ENCODE peak calls at places on chromosomes 13 and 19, in ten cellular contexts. V, J, N, Y, B, D, S, K, A and M are unnamed samples.

GRCh38 chr19:45187421-45188100 is 9.0 kb downstream of the BLOC1S3 start:
- DNase-seq in V (no peak), J (no peak), N (no peak), Y (no peak), B (no peak), D (no peak), S (no peak), K (no peak), A (peak), M (peak)

GRCh38 chr19:56360841-56361240 is 32.5 kb downstream of the ZNF582 start:
- DNase-seq in V (no peak), J (no peak), N (no peak), Y (no peak), B (no peak), D (no peak), S (no peak), K (no peak), A (no peak), M (peak)

GRCh38 chr13:52345048-52345447 is 60.9 kb downstream of the THSD1 start:
- DNase-seq in V (no peak), J (no peak), N (no peak), Y (no peak), B (no peak), D (no peak), S (no peak), K (no peak), A (no peak), M (no peak)

GRCh38 chr19:12194827-12195500 is 32.1 kb downstream of the ZNF136 start:
- DNase-seq in V (peak), J (no peak), N (peak), Y (peak), B (peak), D (peak), S (peak), K (peak), A (no peak), M (peak)

GRCh38 chr13:113153810-113154748 is 4.4 kb upstream of the PROZ start:
- DNase-seq in V (peak), J (peak), N (peak), Y (peak), B (peak), D (peak), S (peak), K (peak), A (peak), M (peak)

GRCh38 chr13:88958821-88959220 is 1287.7 kb downstream of the SLITRK5 start:
- DNase-seq in V (no peak), J (no peak), N (peak), Y (no peak), B (no peak), D (peak), S (peak), K (no peak), A (no peak), M (no peak)

GRCh38 chr13:79659161-79659560 is 178.2 kb downstream of the NDFIP2 start:
- DNase-seq in V (no peak), J (no peak), N (no peak), Y (peak), B (no peak), D (no peak), S (no peak), K (no peak), A (no peak), M (no peak)

GRCh38 chr13:105971312-105971711 is 564.1 kb downstream of the EFNB2 start:
- DNase-seq in V (no peak), J (no peak), N (no peak), Y (no peak), B (no peak), D (no peak), S (no peak), K (no peak), A (no peak), M (no peak)

GRCh38 chr13:44815507-44816074 is 173.7 kb downstream of the NUFIP1 start:
- DNase-seq in V (no peak), J (peak), N (peak), Y (peak), B (no peak), D (peak), S (peak), K (no peak), A (peak), M (no peak)

GRCh38 chr13:53405616-53406015 is 377.0 kb downstream of the OLFM4 start:
- DNase-seq in V (no peak), J (no peak), N (no peak), Y (no peak), B (no peak), D (no peak), S (no peak), K (no peak), A (no peak), M (no peak)

GRCh38 chr19:49557641-49558325 is 22.6 kb downstream of the NOSIP start:
- DNase-seq in V (no peak), J (no peak), N (no peak), Y (no peak), B (no peak), D (no peak), S (no peak), K (no peak), A (no peak), M (no peak)

GRCh38 chr13:21730186-21730880 is 59.5 kb downstream of the FGF9 start:
- DNase-seq in V (no peak), J (no peak), N (no peak), Y (no peak), B (no peak), D (no peak), S (no peak), K (no peak), A (no peak), M (no peak)

GRCh38 chr13:75091185-75091584 is 390.8 kb downstream of the TBC1D4 start:
- DNase-seq in V (no peak), J (no peak), N (no peak), Y (no peak), B (no peak), D (no peak), S (no peak), K (no peak), A (no peak), M (no peak)

GRCh38 chr13:97938701-97939475 is 14.6 kb upstream of the IPO5 start:
- DNase-seq in V (no peak), J (no peak), N (no peak), Y (no peak), B (no peak), D (no peak), S (no peak), K (no peak), A (no peak), M (no peak)

GRCh38 chr19:14450168-14450874 is 17.2 kb downstream of the PKN1 start:
- DNase-seq in V (no peak), J (no peak), N (no peak), Y (peak), B (no peak), D (no peak), S (no peak), K (no peak), A (peak), M (peak)

GRCh38 chr13:113607477-113608245 is 23.1 kb downstream of the TFDP1 start:
- DNase-seq in V (no peak), J (no peak), N (no peak), Y (no peak), B (no peak), D (no peak), S (no peak), K (peak), A (no peak), M (no peak)

GRCh38 chr19:35491838-35492360 is 1.6 kb upstream of the KRTDAP start:
- DNase-seq in V (no peak), J (no peak), N (no peak), Y (no peak), B (no peak), D (no peak), S (no peak), K (no peak), A (no peak), M (no peak)

GRCh38 chr19:49986354-49986753 is 25.4 kb upstream of the SIGLEC11 start:
- DNase-seq in V (no peak), J (no peak), N (no peak), Y (no peak), B (no peak), D (no peak), S (no peak), K (no peak), A (no peak), M (no peak)

GRCh38 chr13:77595166-77595810 is 59.8 kb downstream of the SCEL start:
- DNase-seq in V (no peak), J (no peak), N (no peak), Y (no peak), B (no peak), D (no peak), S (no peak), K (no peak), A (no peak), M (no peak)

GRCh38 chr13:93280688-93281087 is 54.1 kb downstream of the GPC6 start:
- DNase-seq in V (no peak), J (no peak), N (no peak), Y (no peak), B (no peak), D (no peak), S (no peak), K (no peak), A (no peak), M (no peak)

DNA sequence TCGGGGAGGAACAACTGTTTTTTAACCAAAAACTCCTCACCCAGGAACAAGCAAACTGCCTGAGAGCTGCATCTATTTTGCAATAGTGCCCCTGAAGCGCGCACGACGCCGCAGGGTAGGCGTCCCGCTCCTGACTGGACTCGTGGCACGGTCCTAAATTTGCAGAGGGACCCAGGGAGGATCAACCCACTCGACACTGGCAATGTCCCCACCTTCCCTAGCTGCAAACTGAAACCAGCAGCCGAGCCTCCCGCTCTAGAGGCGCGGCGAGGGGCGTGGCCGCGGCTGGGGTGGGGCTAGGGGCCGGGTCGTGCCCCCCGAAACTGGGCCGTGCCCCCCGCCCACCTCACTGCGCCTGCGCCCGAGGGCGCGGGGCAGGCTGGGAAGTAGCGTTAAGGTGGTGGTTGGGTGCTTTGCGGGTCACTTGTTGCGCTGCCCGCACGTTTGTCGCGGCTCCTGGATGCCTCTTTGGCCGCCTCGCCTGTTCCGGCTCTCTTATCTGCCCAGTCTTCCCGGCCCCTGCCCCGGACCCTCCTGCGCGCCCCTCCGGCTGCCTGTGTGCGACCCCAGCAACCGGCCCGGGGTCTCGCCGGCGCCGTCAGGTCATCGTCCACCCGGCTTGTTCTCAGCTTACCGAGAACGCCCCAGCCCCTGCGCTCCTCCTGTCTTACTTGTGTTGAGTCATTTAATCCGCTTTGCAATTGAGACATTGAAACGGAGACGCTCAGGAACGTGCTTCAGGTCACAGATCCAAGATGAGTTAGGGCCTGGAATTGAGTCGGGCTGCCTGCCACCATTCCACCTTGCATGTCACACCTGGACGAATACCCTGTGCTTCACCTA is 37.9 kb upstream of the LSM14A start:
- DNase-seq in V (peak), J (peak), N (peak), Y (peak), B (peak), D (peak), S (peak), K (peak), A (peak), M (peak)
- TF ChIP-seq POLR2A in V (peak), J (peak), N (peak), Y (peak), B (peak), D (peak), S (peak), K (peak), A (peak), M (peak)

DNA sequence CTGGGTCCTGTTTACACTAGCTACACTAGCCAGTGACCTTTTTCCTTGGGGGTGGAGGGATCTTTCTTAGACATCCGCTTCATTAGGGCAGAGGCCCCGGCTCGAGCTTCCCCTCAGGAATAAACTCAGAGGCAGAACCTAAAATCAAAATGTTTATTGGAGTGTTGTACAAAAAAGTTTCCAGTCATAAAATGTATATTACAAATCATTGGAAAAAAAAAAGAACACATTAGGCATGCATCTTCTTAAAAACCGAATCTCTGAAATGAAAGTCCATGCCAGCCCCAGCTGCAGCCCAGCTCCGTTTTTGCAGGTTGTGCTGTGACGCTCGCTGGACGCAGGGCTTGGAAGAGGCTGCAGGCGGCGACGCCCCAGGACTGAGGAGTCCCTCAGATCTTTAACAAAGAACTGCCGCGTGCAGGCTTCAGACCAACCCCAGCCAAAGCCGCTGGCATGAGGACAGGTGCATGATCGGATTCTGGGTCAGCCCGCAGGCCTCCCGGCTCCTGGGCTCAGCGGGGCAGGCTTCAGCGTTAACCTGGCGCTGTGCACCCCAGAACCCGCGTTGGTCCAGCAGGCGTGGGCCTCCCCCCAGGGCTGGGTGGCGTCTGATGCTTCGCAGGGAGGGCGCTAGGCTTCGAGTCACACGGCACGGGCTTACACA is 773 bp upstream of the TIMM13 start:
- DNase-seq in V (no peak), J (no peak), N (peak), Y (peak), B (peak), D (no peak), S (peak), K (no peak), A (no peak), M (peak)
- TF ChIP-seq POLR2A in V (no peak), J (no peak), N (no peak), Y (no peak), B (no peak), D (no peak), S (no peak), K (no peak), A (no peak), M (peak)

GRCh38 chr19:15862444-15862843 is 35.4 kb downstream of the CYP4F2 start:
- DNase-seq in V (no peak), J (no peak), N (no peak), Y (no peak), B (no peak), D (no peak), S (no peak), K (no peak), A (no peak), M (no peak)

GRCh38 chr19:15866646-15867045 is 31.2 kb downstream of the CYP4F2 start:
- DNase-seq in V (no peak), J (no peak), N (no peak), Y (no peak), B (no peak), D (no peak), S (no peak), K (no peak), A (no peak), M (no peak)

GRCh38 chr19:15864824-15865223 is 33.0 kb downstream of the CYP4F2 start:
- DNase-seq in V (no peak), J (no peak), N (no peak), Y (no peak), B (no peak), D (no peak), S (no peak), K (no peak), A (no peak), M (no peak)

GRCh38 chr19:15860522-15860921 is 37.4 kb downstream of the CYP4F2 start:
- DNase-seq in V (no peak), J (no peak), N (no peak), Y (no peak), B (no peak), D (no peak), S (no peak), K (no peak), A (no peak), M (no peak)

DNA sequence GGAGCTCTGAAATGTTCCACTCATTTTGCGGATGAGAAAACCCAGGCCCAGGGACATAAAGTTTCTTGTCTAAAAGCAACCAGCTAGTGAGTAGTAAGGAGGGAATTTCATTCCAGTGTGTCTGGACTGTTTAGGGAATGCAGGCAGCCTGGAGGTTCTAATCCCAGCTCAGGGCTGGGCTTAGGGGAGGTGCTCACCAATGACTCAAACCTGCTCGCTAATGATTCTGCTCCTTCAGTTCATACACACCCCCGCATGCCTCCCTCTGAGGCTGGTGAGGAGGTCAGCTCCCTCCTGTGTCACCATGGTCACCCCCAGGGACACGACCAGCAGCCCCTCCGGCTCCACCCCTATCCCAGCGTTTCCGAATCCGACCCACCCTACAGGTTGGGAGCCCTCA is 34.6 kb downstream of the CYP4F2 start:
- DNase-seq in V (no peak), J (peak), N (no peak), Y (no peak), B (no peak), D (no peak), S (no peak), K (no peak), A (no peak), M (no peak)
- TF ChIP-seq POLR2A in V (no peak), J (no peak), N (no peak), Y (no peak), B (no peak), D (no peak), S (no peak), K (no peak), A (no peak), M (no peak)

DNA sequence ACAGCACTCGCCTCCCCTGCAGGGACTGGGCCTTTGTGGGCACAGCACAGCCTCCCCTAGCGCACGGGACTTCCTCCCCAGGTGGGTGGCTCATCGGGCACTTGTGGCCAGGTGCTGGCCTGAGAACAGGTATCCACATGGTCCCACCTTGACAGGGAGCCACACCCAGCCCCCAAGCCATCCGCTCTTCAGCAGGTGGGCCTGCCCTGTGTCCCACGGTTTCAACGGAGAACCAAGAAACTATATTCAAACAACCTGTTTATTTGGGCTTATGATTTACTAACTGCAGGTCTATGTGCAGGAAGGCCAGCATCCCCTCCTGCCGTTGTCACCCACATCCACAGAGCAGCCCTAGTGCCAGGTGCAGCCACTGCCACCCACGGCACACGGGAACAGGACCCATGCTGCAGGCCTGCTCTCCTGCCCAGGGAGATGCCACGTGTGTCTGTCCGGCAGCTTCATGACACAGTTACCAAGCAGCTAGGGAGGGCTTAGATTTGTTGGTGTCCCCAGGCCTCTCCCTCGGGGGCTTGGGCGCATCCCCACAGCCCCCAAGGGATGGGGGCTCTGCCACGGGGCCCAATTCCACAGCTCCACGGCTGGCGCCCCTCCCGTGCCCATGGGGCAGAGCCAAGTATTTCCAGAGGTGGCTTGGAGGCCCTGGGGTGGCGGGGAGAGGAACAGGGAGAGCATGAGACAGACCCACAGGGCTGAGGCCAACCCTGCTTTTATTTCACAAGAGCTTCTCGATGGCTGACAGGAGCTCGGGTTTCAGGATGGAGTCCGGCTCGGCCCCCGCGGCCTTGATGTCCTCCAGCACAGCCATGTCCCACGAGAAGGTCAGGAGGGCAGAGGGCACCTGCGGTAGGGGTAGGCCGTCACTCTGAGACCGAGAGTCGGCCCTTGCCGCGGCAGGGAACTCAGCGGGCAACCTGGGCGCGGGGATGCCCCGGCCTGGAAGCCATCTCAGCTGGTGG is 12.5 kb downstream of the UBXN6 start:
- DNase-seq in V (no peak), J (no peak), N (no peak), Y (no peak), B (no peak), D (no peak), S (peak), K (no peak), A (no peak), M (no peak)
- TF ChIP-seq POLR2A in V (no peak), J (no peak), N (no peak), Y (no peak), B (no peak), D (no peak), S (no peak), K (no peak), A (no peak), M (peak)

DNA sequence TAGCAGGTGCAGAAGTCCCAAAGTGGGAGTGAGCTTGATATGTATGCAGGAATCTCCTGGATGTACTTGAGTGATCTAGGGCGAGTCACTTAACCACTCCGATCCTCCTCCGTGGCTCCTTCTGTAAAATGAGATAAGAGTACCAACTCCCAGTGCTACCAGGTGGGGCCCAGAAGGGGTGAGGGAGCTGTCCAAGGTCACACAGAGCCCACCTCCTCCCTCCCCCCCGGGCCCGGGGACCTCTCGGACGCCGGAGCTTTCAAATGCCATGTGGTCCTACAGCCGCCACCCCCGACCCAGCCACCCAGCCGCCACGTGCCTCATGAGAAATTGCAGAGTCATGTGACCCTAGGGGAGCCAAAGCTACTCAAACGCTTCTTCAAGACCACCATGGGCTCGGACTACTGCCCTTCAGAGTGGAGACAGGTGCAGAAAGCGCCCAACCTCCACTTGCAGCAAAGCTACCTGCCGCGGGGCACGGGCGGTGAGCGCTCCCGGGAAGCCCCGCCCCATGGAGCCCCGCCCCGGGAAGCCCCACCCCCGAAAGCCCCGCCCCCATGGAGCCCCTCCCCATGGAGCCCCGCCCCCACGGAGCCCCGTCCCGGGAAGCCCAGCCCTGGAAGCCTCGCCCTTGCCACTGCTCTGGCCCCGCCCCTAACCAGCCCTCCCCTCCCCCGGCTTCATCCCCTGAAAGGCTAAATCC is 10.1 kb upstream of the ZNF358 start:
- DNase-seq in V (no peak), J (peak), N (no peak), Y (no peak), B (peak), D (no peak), S (peak), K (peak), A (no peak), M (peak)
- TF ChIP-seq POLR2A in V (no peak), J (no peak), N (no peak), Y (no peak), B (peak), D (no peak), S (no peak), K (no peak), A (peak), M (no peak)